ENCODE peak calls at places on chromosomes 1 and 21, in four cellular contexts. One of them, this sample, is unnamed. For H3K4me1, the result is how much of the 10 kb centered on the place peaks cover.

GRCh38 chr1:159370855-159371254 is 61.1 kb upstream of the OR10J4 start:
- DNase-seq in colonic mucosa: no peak
- DNase-seq in heart right ventricle: no peak
- DNase-seq in CD4-positive, alpha-beta memory T cell: no peak
- DNase-seq in this sample: no peak

GRCh38 chr1:12173631-12174121 is 6.9 kb downstream of the TNFRSF1B start:
- DNase-seq in colonic mucosa: peak
- DNase-seq in heart right ventricle: no peak
- DNase-seq in CD4-positive, alpha-beta memory T cell: peak
- DNase-seq in this sample: no peak

GRCh38 chr1:103111926-103112325 is 3.6 kb upstream of the COL11A1 start:
- DNase-seq in colonic mucosa: no peak
- DNase-seq in heart right ventricle: no peak
- DNase-seq in CD4-positive, alpha-beta memory T cell: no peak
- DNase-seq in this sample: no peak

GRCh38 chr21:45747802-45748445 is 104.4 kb downstream of the PCBP3 start:
- DNase-seq in colonic mucosa: no peak
- DNase-seq in heart right ventricle: no peak
- DNase-seq in CD4-positive, alpha-beta memory T cell: no peak
- DNase-seq in this sample: no peak

GRCh38 chr1:227437495-227438008 is 119.3 kb upstream of the CDC42BPA start:
- DNase-seq in colonic mucosa: no peak
- DNase-seq in heart right ventricle: no peak
- DNase-seq in CD4-positive, alpha-beta memory T cell: no peak
- DNase-seq in this sample: no peak

GRCh38 chr1:89765774-89766173 is 55.1 kb upstream of the LRRC8D start:
- DNase-seq in colonic mucosa: no peak
- DNase-seq in heart right ventricle: no peak
- DNase-seq in CD4-positive, alpha-beta memory T cell: no peak
- DNase-seq in this sample: no peak

GRCh38 chr1:59333626-59334277 is 36.9 kb downstream of the FGGY start:
- DNase-seq in colonic mucosa: no peak
- DNase-seq in heart right ventricle: no peak
- DNase-seq in CD4-positive, alpha-beta memory T cell: no peak
- DNase-seq in this sample: no peak

GRCh38 chr1:36741066-36741465 is 258.4 kb upstream of the CSF3R start:
- DNase-seq in colonic mucosa: no peak
- DNase-seq in heart right ventricle: no peak
- DNase-seq in CD4-positive, alpha-beta memory T cell: no peak
- DNase-seq in this sample: no peak

GRCh38 chr21:42381347-42381984 is 14.4 kb downstream of the TMPRSS3 start:
- DNase-seq in colonic mucosa: peak
- DNase-seq in heart right ventricle: no peak
- DNase-seq in CD4-positive, alpha-beta memory T cell: peak
- DNase-seq in this sample: no peak

GRCh38 chr1:160519542-160520435 is 3.3 kb downstream of the SLAMF6 start:
- DNase-seq in colonic mucosa: no peak
- DNase-seq in heart right ventricle: no peak
- DNase-seq in CD4-positive, alpha-beta memory T cell: peak
- DNase-seq in this sample: no peak

GRCh38 chr21:28240586-28240985 is 752.1 kb downstream of the LTN1 start:
- DNase-seq in colonic mucosa: no peak
- DNase-seq in heart right ventricle: no peak
- DNase-seq in CD4-positive, alpha-beta memory T cell: no peak
- DNase-seq in this sample: no peak

GRCh38 chr1:227397356-227397978 is 79.2 kb upstream of the CDC42BPA start:
- DNase-seq in colonic mucosa: no peak
- DNase-seq in heart right ventricle: no peak
- DNase-seq in CD4-positive, alpha-beta memory T cell: no peak
- DNase-seq in this sample: no peak

GRCh38 chr1:75765697-75766355 is 20.2 kb upstream of the RABGGTB start:
- DNase-seq in colonic mucosa: no peak
- DNase-seq in heart right ventricle: no peak
- DNase-seq in CD4-positive, alpha-beta memory T cell: no peak
- DNase-seq in this sample: no peak

GRCh38 chr1:245869847-245870246 is 637.2 kb downstream of the SMYD3 start:
- DNase-seq in colonic mucosa: no peak
- DNase-seq in heart right ventricle: no peak
- DNase-seq in CD4-positive, alpha-beta memory T cell: no peak
- DNase-seq in this sample: no peak

GRCh38 chr21:17688912-17689874 is 76.5 kb upstream of the BTG3 start:
- DNase-seq in colonic mucosa: peak
- DNase-seq in heart right ventricle: peak
- DNase-seq in CD4-positive, alpha-beta memory T cell: peak
- DNase-seq in this sample: peak

GRCh38 chr1:8343464-8344001 is 25.6 kb downstream of the SLC45A1 start:
- DNase-seq in colonic mucosa: peak
- DNase-seq in heart right ventricle: peak
- DNase-seq in CD4-positive, alpha-beta memory T cell: no peak
- DNase-seq in this sample: no peak

GRCh38 chr21:20662523-20662922 is 335.7 kb upstream of the NCAM2 start:
- DNase-seq in colonic mucosa: no peak
- DNase-seq in heart right ventricle: no peak
- DNase-seq in CD4-positive, alpha-beta memory T cell: no peak
- DNase-seq in this sample: no peak

GRCh38 chr1:199671684-199672083 is 355.8 kb upstream of the NR5A2 start:
- DNase-seq in colonic mucosa: no peak
- DNase-seq in heart right ventricle: no peak
- DNase-seq in CD4-positive, alpha-beta memory T cell: no peak
- DNase-seq in this sample: no peak

GRCh38 chr1:221069956-221070355 is 190.7 kb downstream of the HLX start:
- DNase-seq in colonic mucosa: no peak
- DNase-seq in heart right ventricle: no peak
- DNase-seq in CD4-positive, alpha-beta memory T cell: no peak
- DNase-seq in this sample: no peak

GRCh38 chr21:36545776-36546511 is 66.0 kb upstream of the CLDN14 start:
- DNase-seq in colonic mucosa: no peak
- DNase-seq in heart right ventricle: no peak
- DNase-seq in CD4-positive, alpha-beta memory T cell: no peak
- DNase-seq in this sample: no peak

GRCh38 chr21:32702702-32703101 is 25.1 kb downstream of the SYNJ1 start:
- DNase-seq in colonic mucosa: no peak
- DNase-seq in heart right ventricle: no peak
- DNase-seq in CD4-positive, alpha-beta memory T cell: no peak
- DNase-seq in this sample: no peak

GRCh38 chr1:10737268-10737624 is 59.2 kb downstream of the CASZ1 start:
- DNase-seq in colonic mucosa: no peak
- DNase-seq in heart right ventricle: peak
- DNase-seq in CD4-positive, alpha-beta memory T cell: no peak
- DNase-seq in this sample: no peak

GRCh38 chr1:230753191-230753585 is 6.0 kb downstream of the CAPN9 start:
- DNase-seq in colonic mucosa: no peak
- DNase-seq in heart right ventricle: no peak
- DNase-seq in CD4-positive, alpha-beta memory T cell: no peak
- DNase-seq in this sample: no peak

GRCh38 chr1:81325404-81325803 is 475.3 kb upstream of the ADGRL2 start:
- DNase-seq in colonic mucosa: no peak
- DNase-seq in heart right ventricle: no peak
- DNase-seq in CD4-positive, alpha-beta memory T cell: no peak
- DNase-seq in this sample: no peak

GRCh38 chr1:172699111-172699510 is 40.2 kb downstream of the FASLG start:
- DNase-seq in colonic mucosa: peak
- DNase-seq in heart right ventricle: no peak
- DNase-seq in CD4-positive, alpha-beta memory T cell: peak
- DNase-seq in this sample: no peak

GRCh38 chr1:111552587-111552986 is 49.2 kb upstream of the ADORA3 start:
- DNase-seq in colonic mucosa: no peak
- DNase-seq in heart right ventricle: no peak
- DNase-seq in CD4-positive, alpha-beta memory T cell: no peak
- DNase-seq in this sample: no peak

GRCh38 chr1:1213919-1214599 is at the start of gene TNFRSF4:
- DNase-seq in colonic mucosa: no peak
- DNase-seq in heart right ventricle: peak
- DNase-seq in CD4-positive, alpha-beta memory T cell: peak
- DNase-seq in this sample: no peak

GRCh38 chr1:24858277-24858676 is 71.8 kb downstream of the RUNX3 start:
- DNase-seq in colonic mucosa: no peak
- DNase-seq in heart right ventricle: no peak
- DNase-seq in CD4-positive, alpha-beta memory T cell: no peak
- DNase-seq in this sample: no peak

GRCh38 chr1:46557403-46557802 is 6.0 kb upstream of the KNCN start:
- DNase-seq in colonic mucosa: no peak
- DNase-seq in heart right ventricle: no peak
- DNase-seq in CD4-positive, alpha-beta memory T cell: no peak
- DNase-seq in this sample: no peak

GRCh38 chr1:40014812-40015594 is 25.5 kb upstream of the CAP1 start:
- DNase-seq in colonic mucosa: no peak
- DNase-seq in heart right ventricle: no peak
- DNase-seq in CD4-positive, alpha-beta memory T cell: no peak
- DNase-seq in this sample: no peak

GRCh38 chr1:92662048-92662447 is 122.9 kb downstream of the EVI5 start:
- DNase-seq in colonic mucosa: no peak
- DNase-seq in heart right ventricle: no peak
- DNase-seq in CD4-positive, alpha-beta memory T cell: no peak
- DNase-seq in this sample: no peak

GRCh38 chr1:51875291-51875772 is 3.2 kb downstream of the NRDC start:
- DNase-seq in colonic mucosa: no peak
- DNase-seq in heart right ventricle: no peak
- DNase-seq in CD4-positive, alpha-beta memory T cell: no peak
- DNase-seq in this sample: no peak

GRCh38 chr1:180343931-180344406 is 113.9 kb downstream of the LHX4 start:
- DNase-seq in colonic mucosa: peak
- DNase-seq in heart right ventricle: no peak
- DNase-seq in CD4-positive, alpha-beta memory T cell: no peak
- DNase-seq in this sample: no peak

GRCh38 chr1:57843760-57844159 is 419.9 kb upstream of the DAB1 start:
- DNase-seq in colonic mucosa: no peak
- DNase-seq in heart right ventricle: no peak
- DNase-seq in CD4-positive, alpha-beta memory T cell: no peak
- DNase-seq in this sample: no peak

GRCh38 chr1:221963742-221964141 is 221.9 kb upstream of the DUSP10 start:
- DNase-seq in colonic mucosa: no peak
- DNase-seq in heart right ventricle: no peak
- DNase-seq in CD4-positive, alpha-beta memory T cell: no peak
- DNase-seq in this sample: no peak

GRCh38 chr1:200897188-200897710 is 2.5 kb downstream of the INAVA start:
- DNase-seq in colonic mucosa: no peak
- DNase-seq in heart right ventricle: no peak
- DNase-seq in CD4-positive, alpha-beta memory T cell: no peak
- DNase-seq in this sample: no peak
- H3K4me1 ChIP-seq in colonic mucosa: under half
- H3K4me1 ChIP-seq in heart right ventricle: under half
- H3K4me1 ChIP-seq in CD4-positive, alpha-beta memory T cell: under half
- H3K4me1 ChIP-seq in this sample: under half

GRCh38 chr1:28308750-28309149 is 20.1 kb upstream of the MED18 start:
- DNase-seq in colonic mucosa: no peak
- DNase-seq in heart right ventricle: no peak
- DNase-seq in CD4-positive, alpha-beta memory T cell: no peak
- DNase-seq in this sample: no peak

GRCh38 chr1:28309702-28310101 is 19.1 kb upstream of the MED18 start:
- DNase-seq in colonic mucosa: no peak
- DNase-seq in heart right ventricle: no peak
- DNase-seq in CD4-positive, alpha-beta memory T cell: no peak
- DNase-seq in this sample: no peak

GRCh38 chr1:28317014-28317413 is 11.8 kb upstream of the MED18 start:
- DNase-seq in colonic mucosa: no peak
- DNase-seq in heart right ventricle: no peak
- DNase-seq in CD4-positive, alpha-beta memory T cell: no peak
- DNase-seq in this sample: no peak

DNA sequence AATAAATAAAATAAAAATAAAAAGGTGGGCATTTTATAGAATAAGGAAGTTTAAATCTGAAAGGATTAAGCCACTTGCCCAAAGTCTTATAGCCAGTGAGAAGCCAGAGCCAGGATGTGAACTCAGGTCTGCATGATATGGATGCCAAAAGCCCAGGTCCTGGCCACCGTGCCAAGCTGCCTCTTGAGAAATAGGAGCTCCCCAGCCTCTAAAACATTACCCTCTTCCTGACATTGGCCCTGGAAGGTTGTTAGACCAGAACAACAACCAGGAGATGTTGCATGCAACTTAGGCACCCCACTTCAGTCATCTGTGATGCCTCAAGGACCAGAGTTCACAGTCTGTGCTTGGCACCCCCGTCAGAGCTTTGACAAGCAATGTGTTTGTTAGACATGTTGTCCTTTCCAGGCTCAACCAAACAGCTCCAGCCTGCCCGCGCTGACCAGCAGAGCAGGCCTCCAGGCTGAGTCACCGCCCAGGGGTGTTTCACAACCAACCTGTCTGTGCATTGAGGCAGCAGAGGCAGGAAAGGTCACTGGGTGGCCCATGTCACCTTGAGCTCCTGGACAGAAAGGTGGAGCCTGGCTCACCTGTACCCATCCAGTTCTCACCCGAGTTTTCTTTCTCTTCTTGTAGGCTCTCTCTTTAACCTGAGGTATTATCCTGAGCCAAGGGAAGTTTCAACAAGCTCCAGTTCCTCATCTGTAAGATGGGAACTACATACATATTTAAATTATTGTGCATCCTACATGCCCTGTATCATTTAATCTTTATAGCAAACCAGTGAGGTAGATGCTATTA is 14.9 kb upstream of the MED18 start:
- DNase-seq in colonic mucosa: peak
- DNase-seq in heart right ventricle: no peak
- DNase-seq in CD4-positive, alpha-beta memory T cell: no peak
- DNase-seq in this sample: peak
- H3K4me3 ChIP-seq in colonic mucosa: no peak
- H3K4me3 ChIP-seq in heart right ventricle: no peak
- H3K4me3 ChIP-seq in CD4-positive, alpha-beta memory T cell: no peak
- H3K4me3 ChIP-seq in this sample: no peak

GRCh38 chr21:34938079-34938764 is 110.9 kb downstream of the RUNX1 start:
- DNase-seq in colonic mucosa: no peak
- DNase-seq in heart right ventricle: no peak
- DNase-seq in CD4-positive, alpha-beta memory T cell: no peak
- DNase-seq in this sample: no peak

GRCh38 chr21:34935868-34936267 is 113.2 kb downstream of the RUNX1 start:
- DNase-seq in colonic mucosa: no peak
- DNase-seq in heart right ventricle: no peak
- DNase-seq in CD4-positive, alpha-beta memory T cell: no peak
- DNase-seq in this sample: no peak

GRCh38 chr21:34935452-34935851 is 113.7 kb downstream of the RUNX1 start:
- DNase-seq in colonic mucosa: no peak
- DNase-seq in heart right ventricle: no peak
- DNase-seq in CD4-positive, alpha-beta memory T cell: no peak
- DNase-seq in this sample: no peak

GRCh38 chr21:34936874-34937563 is 112.1 kb downstream of the RUNX1 start:
- DNase-seq in colonic mucosa: no peak
- DNase-seq in heart right ventricle: no peak
- DNase-seq in CD4-positive, alpha-beta memory T cell: no peak
- DNase-seq in this sample: no peak

DNA sequence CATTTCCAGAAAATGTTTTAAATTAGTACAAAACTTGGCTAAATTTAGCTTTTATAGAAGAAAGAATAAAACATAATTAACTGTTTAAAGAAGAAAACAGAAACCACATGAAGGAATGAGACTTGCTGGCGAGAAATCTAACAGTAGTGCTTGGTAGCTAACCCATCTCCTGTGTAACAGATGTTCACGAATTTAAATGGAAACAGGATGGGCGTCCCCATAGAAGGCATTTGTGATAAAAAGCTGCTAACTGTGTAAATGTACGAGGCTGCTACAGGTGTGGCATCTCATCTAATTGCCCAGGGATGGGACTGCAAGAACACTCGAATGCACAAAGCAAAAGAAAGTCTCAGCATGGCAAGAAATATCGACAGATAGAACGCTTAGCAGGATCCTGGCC is 112.8 kb downstream of the RUNX1 start:
- DNase-seq in colonic mucosa: no peak
- DNase-seq in heart right ventricle: no peak
- DNase-seq in CD4-positive, alpha-beta memory T cell: no peak
- DNase-seq in this sample: no peak
- H3K27ac ChIP-seq in colonic mucosa: no peak
- H3K27ac ChIP-seq in heart right ventricle: no peak
- H3K27ac ChIP-seq in CD4-positive, alpha-beta memory T cell: peak
- H3K27ac ChIP-seq in this sample: no peak

GRCh38 chr1:113805639-113806038 is 6.6 kb downstream of the RSBN1 start:
- DNase-seq in colonic mucosa: no peak
- DNase-seq in heart right ventricle: no peak
- DNase-seq in CD4-positive, alpha-beta memory T cell: no peak
- DNase-seq in this sample: no peak
- H3K4me1 ChIP-seq in colonic mucosa: under half
- H3K4me1 ChIP-seq in heart right ventricle: half or more
- H3K4me1 ChIP-seq in CD4-positive, alpha-beta memory T cell: half or more
- H3K4me1 ChIP-seq in this sample: under half